ENCODE peak calls at places on chromosomes 4 and X, in six cellular contexts. One of them, this sample, is unnamed.

GRCh38 chr4:24472514-24473308 is 111.6 kb downstream of the DHX15 start:
- DNase-seq in fibroblast of lung: peak
- DNase-seq in CD8-positive, alpha-beta T cell: peak
- DNase-seq in Caco-2: peak
- DNase-seq in RWPE1: peak
- DNase-seq in Calu3: peak
- DNase-seq in this sample: peak

GRCh38 chr4:37675587-37676290 is 10.4 kb downstream of the RELL1 start:
- DNase-seq in fibroblast of lung: no peak
- DNase-seq in Calu3: no peak
- DNase-seq in Caco-2: peak
- DNase-seq in CD8-positive, alpha-beta T cell: no peak
- DNase-seq in RWPE1: no peak
- DNase-seq in this sample: no peak

GRCh38 chr4:98653006-98653405 is 5.4 kb downstream of the TSPAN5 start:
- DNase-seq in RWPE1: peak
- DNase-seq in Caco-2: no peak
- DNase-seq in Calu3: no peak
- DNase-seq in fibroblast of lung: peak
- DNase-seq in CD8-positive, alpha-beta T cell: no peak
- DNase-seq in this sample: peak

GRCh38 chr4:6695660-6696581 is 2.2 kb downstream of the S100P start:
- DNase-seq in fibroblast of lung: no peak
- DNase-seq in CD8-positive, alpha-beta T cell: peak
- DNase-seq in Caco-2: peak
- DNase-seq in Calu3: peak
- DNase-seq in RWPE1: peak
- DNase-seq in this sample: no peak

GRCh38 chrX:15515931-15516330 is 15.3 kb downstream of the BMX start:
- DNase-seq in Caco-2: no peak
- DNase-seq in RWPE1: no peak
- DNase-seq in Calu3: no peak
- DNase-seq in fibroblast of lung: no peak
- DNase-seq in CD8-positive, alpha-beta T cell: no peak
- DNase-seq in this sample: no peak

GRCh38 chrX:39953027-39953426 is 144.7 kb downstream of the BCOR start:
- DNase-seq in CD8-positive, alpha-beta T cell: no peak
- DNase-seq in Caco-2: no peak
- DNase-seq in fibroblast of lung: no peak
- DNase-seq in Calu3: no peak
- DNase-seq in RWPE1: no peak
- DNase-seq in this sample: no peak

GRCh38 chrX:118974088-118974907 is at the start of gene LONRF3:
- DNase-seq in fibroblast of lung: peak
- DNase-seq in CD8-positive, alpha-beta T cell: peak
- DNase-seq in RWPE1: peak
- DNase-seq in Calu3: peak
- DNase-seq in Caco-2: peak
- DNase-seq in this sample: no peak

GRCh38 chrX:115419094-115419493 is 129.6 kb downstream of the LUZP4 start:
- DNase-seq in Calu3: no peak
- DNase-seq in fibroblast of lung: no peak
- DNase-seq in Caco-2: no peak
- DNase-seq in RWPE1: no peak
- DNase-seq in CD8-positive, alpha-beta T cell: no peak
- DNase-seq in this sample: no peak

GRCh38 chrX:44343412-44343942 is at the start of gene EFHC2:
- DNase-seq in RWPE1: no peak
- DNase-seq in CD8-positive, alpha-beta T cell: peak
- DNase-seq in fibroblast of lung: peak
- DNase-seq in Calu3: peak
- DNase-seq in Caco-2: no peak
- DNase-seq in this sample: no peak

GRCh38 chrX:10482708-10483107 is 137.7 kb downstream of the MID1 start:
- DNase-seq in fibroblast of lung: no peak
- DNase-seq in RWPE1: no peak
- DNase-seq in Caco-2: no peak
- DNase-seq in CD8-positive, alpha-beta T cell: no peak
- DNase-seq in Calu3: no peak
- DNase-seq in this sample: no peak

GRCh38 chr4:153112071-153112460 is 92.2 kb upstream of the TRIM2 start:
- DNase-seq in CD8-positive, alpha-beta T cell: no peak
- DNase-seq in Calu3: no peak
- DNase-seq in fibroblast of lung: no peak
- DNase-seq in Caco-2: no peak
- DNase-seq in RWPE1: no peak
- DNase-seq in this sample: no peak

GRCh38 chr4:186728631-186729271 is 5.1 kb upstream of the FAT1 start:
- DNase-seq in RWPE1: peak
- DNase-seq in Caco-2: no peak
- DNase-seq in Calu3: peak
- DNase-seq in fibroblast of lung: no peak
- DNase-seq in CD8-positive, alpha-beta T cell: no peak
- DNase-seq in this sample: no peak

GRCh38 chr4:10056334-10057022 is 35.2 kb upstream of the SLC2A9 start:
- DNase-seq in CD8-positive, alpha-beta T cell: peak
- DNase-seq in Calu3: no peak
- DNase-seq in fibroblast of lung: no peak
- DNase-seq in RWPE1: no peak
- DNase-seq in Caco-2: peak
- DNase-seq in this sample: no peak

GRCh38 chr4:33709247-33709646 is 2535.1 kb downstream of the ARAP2 start:
- DNase-seq in RWPE1: no peak
- DNase-seq in fibroblast of lung: peak
- DNase-seq in CD8-positive, alpha-beta T cell: no peak
- DNase-seq in Calu3: no peak
- DNase-seq in Caco-2: no peak
- DNase-seq in this sample: no peak

GRCh38 chr4:108224628-108225053 is 55.9 kb upstream of the LEF1 start:
- DNase-seq in CD8-positive, alpha-beta T cell: no peak
- DNase-seq in Calu3: no peak
- DNase-seq in fibroblast of lung: peak
- DNase-seq in Caco-2: no peak
- DNase-seq in RWPE1: no peak
- DNase-seq in this sample: no peak

GRCh38 chr4:85747871-85748491 is 273.0 kb downstream of the ARHGAP24 start:
- DNase-seq in RWPE1: peak
- DNase-seq in CD8-positive, alpha-beta T cell: no peak
- DNase-seq in Caco-2: no peak
- DNase-seq in fibroblast of lung: peak
- DNase-seq in Calu3: peak
- DNase-seq in this sample: peak

GRCh38 chrX:8433296-8434094 is 31.1 kb upstream of the VCX3B start:
- DNase-seq in Caco-2: no peak
- DNase-seq in RWPE1: peak
- DNase-seq in Calu3: no peak
- DNase-seq in fibroblast of lung: no peak
- DNase-seq in CD8-positive, alpha-beta T cell: no peak
- DNase-seq in this sample: no peak

GRCh38 chr4:131013226-131013625 is 1917.3 kb downstream of the C4orf33 start:
- DNase-seq in Caco-2: no peak
- DNase-seq in RWPE1: no peak
- DNase-seq in Calu3: no peak
- DNase-seq in CD8-positive, alpha-beta T cell: no peak
- DNase-seq in fibroblast of lung: no peak
- DNase-seq in this sample: no peak

GRCh38 chr4:9927317-9928007 is 93.8 kb downstream of the SLC2A9 start:
- DNase-seq in CD8-positive, alpha-beta T cell: no peak
- DNase-seq in Caco-2: no peak
- DNase-seq in RWPE1: no peak
- DNase-seq in Calu3: no peak
- DNase-seq in fibroblast of lung: no peak
- DNase-seq in this sample: no peak

GRCh38 chr4:37968747-37969146 is 8.5 kb downstream of the PTTG2 start:
- DNase-seq in Calu3: no peak
- DNase-seq in RWPE1: no peak
- DNase-seq in Caco-2: no peak
- DNase-seq in fibroblast of lung: no peak
- DNase-seq in CD8-positive, alpha-beta T cell: no peak
- DNase-seq in this sample: no peak

GRCh38 chr4:169583563-169583962 is 28.8 kb downstream of the NEK1 start:
- DNase-seq in RWPE1: no peak
- DNase-seq in CD8-positive, alpha-beta T cell: no peak
- DNase-seq in Calu3: no peak
- DNase-seq in Caco-2: no peak
- DNase-seq in fibroblast of lung: peak
- DNase-seq in this sample: peak

DNA sequence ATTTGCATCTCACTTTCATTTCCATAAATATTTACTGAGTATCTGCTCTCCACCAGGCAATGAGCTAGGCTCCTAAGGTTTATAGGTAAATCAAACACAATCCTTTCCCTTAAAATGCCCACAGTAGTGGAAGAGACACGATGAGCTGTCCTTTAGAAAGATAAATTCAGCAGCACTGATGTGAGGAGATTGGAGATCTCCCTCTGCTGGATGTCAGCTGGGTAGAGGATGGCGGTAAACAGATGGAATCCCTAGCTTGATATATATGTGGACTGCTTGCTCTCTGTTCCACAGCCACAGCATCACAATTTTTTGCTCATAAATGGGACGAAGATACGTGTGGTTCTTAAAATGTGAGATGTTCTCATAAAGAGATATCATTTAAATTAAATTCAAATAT is 216.4 kb upstream of the RASGEF1B start:
- DNase-seq in RWPE1: peak
- DNase-seq in Calu3: no peak
- DNase-seq in Caco-2: no peak
- DNase-seq in CD8-positive, alpha-beta T cell: no peak
- DNase-seq in fibroblast of lung: peak
- DNase-seq in this sample: peak
- TF ChIP-seq CTCF in RWPE1: no peak
- TF ChIP-seq CTCF in Calu3: no peak
- TF ChIP-seq CTCF in Caco-2: peak
- TF ChIP-seq CTCF in CD8-positive, alpha-beta T cell: no peak
- TF ChIP-seq CTCF in fibroblast of lung: peak
- TF ChIP-seq CTCF in this sample: peak

GRCh38 chrX:38175140-38175539 is 45.5 kb downstream of the SRPX start:
- DNase-seq in fibroblast of lung: no peak
- DNase-seq in CD8-positive, alpha-beta T cell: no peak
- DNase-seq in Caco-2: peak
- DNase-seq in Calu3: peak
- DNase-seq in RWPE1: peak
- DNase-seq in this sample: no peak
- TF ChIP-seq CTCF in fibroblast of lung: no peak
- TF ChIP-seq CTCF in CD8-positive, alpha-beta T cell: no peak
- TF ChIP-seq CTCF in Caco-2: peak
- TF ChIP-seq CTCF in Calu3: peak
- TF ChIP-seq CTCF in RWPE1: peak
- TF ChIP-seq CTCF in this sample: peak

GRCh38 chr4:52529983-52530382 is 129.1 kb downstream of the USP46 start:
- DNase-seq in Caco-2: no peak
- DNase-seq in fibroblast of lung: no peak
- DNase-seq in CD8-positive, alpha-beta T cell: no peak
- DNase-seq in Calu3: no peak
- DNase-seq in RWPE1: no peak
- DNase-seq in this sample: no peak
- TF ChIP-seq CTCF in Caco-2: no peak
- TF ChIP-seq CTCF in fibroblast of lung: no peak
- TF ChIP-seq CTCF in CD8-positive, alpha-beta T cell: no peak
- TF ChIP-seq CTCF in Calu3: no peak
- TF ChIP-seq CTCF in RWPE1: no peak
- TF ChIP-seq CTCF in this sample: no peak

DNA sequence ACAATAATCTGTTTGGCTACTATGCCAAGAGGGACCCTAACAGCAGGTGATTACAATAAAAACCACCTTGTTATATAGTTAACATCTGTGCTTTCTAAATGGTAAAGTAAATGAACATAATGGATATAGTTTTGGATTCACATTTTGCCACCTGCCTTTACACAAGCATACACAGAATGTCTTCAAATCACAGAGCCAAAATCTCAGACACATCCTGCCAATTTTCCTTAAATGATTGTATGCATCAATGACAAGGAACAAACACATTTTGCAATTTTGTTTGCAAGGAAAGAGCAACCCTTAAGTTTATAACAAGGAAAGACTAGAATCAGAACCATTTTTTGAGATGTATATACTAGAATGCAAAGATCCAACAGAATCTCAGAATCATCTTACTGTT is 334.2 kb downstream of the FSTL5 start:
- DNase-seq in CD8-positive, alpha-beta T cell: no peak
- DNase-seq in Calu3: no peak
- DNase-seq in Caco-2: no peak
- DNase-seq in fibroblast of lung: no peak
- DNase-seq in RWPE1: no peak
- DNase-seq in this sample: no peak
- TF ChIP-seq CTCF in CD8-positive, alpha-beta T cell: no peak
- TF ChIP-seq CTCF in Calu3: no peak
- TF ChIP-seq CTCF in Caco-2: no peak
- TF ChIP-seq CTCF in fibroblast of lung: no peak
- TF ChIP-seq CTCF in RWPE1: no peak
- TF ChIP-seq CTCF in this sample: no peak

GRCh38 chrX:70423937-70424336 is 823 bp downstream of the GDPD2 start:
- DNase-seq in RWPE1: no peak
- DNase-seq in Caco-2: peak
- DNase-seq in CD8-positive, alpha-beta T cell: no peak
- DNase-seq in fibroblast of lung: no peak
- DNase-seq in Calu3: no peak
- DNase-seq in this sample: no peak

GRCh38 chrX:70424801-70425200 is 1.7 kb downstream of the GDPD2 start:
- DNase-seq in CD8-positive, alpha-beta T cell: no peak
- DNase-seq in Caco-2: no peak
- DNase-seq in RWPE1: no peak
- DNase-seq in Calu3: no peak
- DNase-seq in fibroblast of lung: no peak
- DNase-seq in this sample: no peak

GRCh38 chrX:70421618-70422017 is 1.5 kb upstream of the GDPD2 start:
- DNase-seq in CD8-positive, alpha-beta T cell: no peak
- DNase-seq in Caco-2: no peak
- DNase-seq in Calu3: no peak
- DNase-seq in fibroblast of lung: no peak
- DNase-seq in RWPE1: no peak
- DNase-seq in this sample: no peak

GRCh38 chrX:70426286-70427278 is 3.5 kb downstream of the GDPD2 start:
- DNase-seq in fibroblast of lung: no peak
- DNase-seq in Calu3: no peak
- DNase-seq in Caco-2: no peak
- DNase-seq in RWPE1: no peak
- DNase-seq in CD8-positive, alpha-beta T cell: no peak
- DNase-seq in this sample: no peak

GRCh38 chrX:70422886-70423336 is at the start of gene GDPD2:
- DNase-seq in Caco-2: peak
- DNase-seq in RWPE1: no peak
- DNase-seq in fibroblast of lung: peak
- DNase-seq in Calu3: peak
- DNase-seq in CD8-positive, alpha-beta T cell: no peak
- DNase-seq in this sample: no peak
- TF ChIP-seq CTCF in Caco-2: peak
- TF ChIP-seq CTCF in RWPE1: no peak
- TF ChIP-seq CTCF in fibroblast of lung: no peak
- TF ChIP-seq CTCF in Calu3: peak
- TF ChIP-seq CTCF in CD8-positive, alpha-beta T cell: no peak
- TF ChIP-seq CTCF in this sample: no peak

GRCh38 chrX:53321216-53321942 is 40.0 kb upstream of the IQSEC2 start:
- DNase-seq in CD8-positive, alpha-beta T cell: no peak
- DNase-seq in RWPE1: no peak
- DNase-seq in fibroblast of lung: no peak
- DNase-seq in Calu3: no peak
- DNase-seq in Caco-2: no peak
- DNase-seq in this sample: no peak
- TF ChIP-seq CTCF in CD8-positive, alpha-beta T cell: no peak
- TF ChIP-seq CTCF in RWPE1: no peak
- TF ChIP-seq CTCF in fibroblast of lung: no peak
- TF ChIP-seq CTCF in Calu3: no peak
- TF ChIP-seq CTCF in Caco-2: no peak
- TF ChIP-seq CTCF in this sample: no peak

This sample was measured in AG09319.